ENCODE peak calls at places on chromosomes 5 and 9, in five cellular contexts. P is pancreas, O is DND-41, U is transverse colon, B is heart left ventricle. V is an unnamed sample.

GRCh38 chr9:134205636-134206316 is 41.4 kb upstream of the RNU6ATAC start:
- DNase-seq in B (peak; percentile 71), P (no peak), U (peak; percentile 55), O (no peak), V (peak; percentile 53)

GRCh38 chr9:89353989-89354388 is 35.7 kb downstream of the SECISBP2 start:
- DNase-seq in B (no peak), U (no peak), P (no peak), O (no peak), V (no peak)

GRCh38 chr5:150341331-150341730 is 16.2 kb upstream of the TCOF1 start:
- DNase-seq in B (no peak), U (no peak), P (no peak), O (no peak), V (no peak)

GRCh38 chr9:79129865-79130480 is 441.8 kb upstream of the TLE4 start:
- DNase-seq in U (peak; percentile 29), O (peak; percentile 28), P (no peak), B (peak; percentile 16), V (peak; percentile 69)

GRCh38 chr9:130368631-130369103 is 76.1 kb upstream of the ASS1 start:
- DNase-seq in P (no peak), O (peak; percentile 7), B (no peak), U (no peak), V (no peak)

GRCh38 chr9:70229026-70229425 is 29.8 kb upstream of the SMC5 start:
- DNase-seq in B (peak; percentile 20), O (no peak), U (no peak), P (no peak), V (no peak)

GRCh38 chr5:56737002-56737621 is 78.2 kb upstream of the MAP3K1 start:
- DNase-seq in P (no peak), O (no peak), U (no peak), B (no peak), V (no peak)

GRCh38 chr5:141740885-141741284 is 58.9 kb upstream of the ARAP3 start:
- DNase-seq in O (no peak), B (no peak), U (no peak), P (no peak), V (no peak)

GRCh38 chr9:104577263-104577662 is 8.3 kb downstream of the OR13C8 start:
- DNase-seq in P (no peak), B (no peak), O (no peak), U (no peak), V (no peak)

GRCh38 chr9:130766031-130766903 is 68.8 kb upstream of the ABL1 start:
- DNase-seq in O (no peak), B (no peak), P (no peak), U (peak; percentile 55), V (no peak)

GRCh38 chr9:135958485-135958884 is 2.7 kb downstream of the UBAC1 start:
- DNase-seq in U (no peak), B (no peak), P (no peak), O (no peak), V (no peak)

GRCh38 chr9:2704504-2704903 is 12.8 kb upstream of the KCNV2 start:
- DNase-seq in P (no peak), U (no peak), B (no peak), O (no peak), V (no peak)

GRCh38 chr5:100232730-100233129 is 302.4 kb upstream of the FAM174A start:
- DNase-seq in B (no peak), P (no peak), O (no peak), U (no peak), V (no peak)

GRCh38 chr9:124126571-124127289 is 115.2 kb downstream of the LHX2 start:
- DNase-seq in B (peak; percentile 51), O (peak; percentile 72), P (peak; percentile 62), U (peak; percentile 80), V (peak; percentile 60)

GRCh38 chr5:138985256-138985655 is 110.1 kb upstream of the LRRTM2 start:
- DNase-seq in P (no peak), O (no peak), U (no peak), B (no peak), V (no peak)

GRCh38 chr5:106730912-106731311 is 939.8 kb downstream of the EFNA5 start:
- DNase-seq in P (no peak), O (no peak), U (no peak), B (no peak), V (no peak)

GRCh38 chr9:32378496-32378895 is 5.9 kb upstream of the ACO1 start:
- DNase-seq in B (no peak), P (no peak), O (peak; percentile 48), U (no peak), V (no peak)

GRCh38 chr9:116116411-116116810 is 37.2 kb upstream of the PAPPA start:
- DNase-seq in O (no peak), B (no peak), P (no peak), U (no peak), V (no peak)

GRCh38 chr9:4229252-4229651 is 70.6 kb downstream of the GLIS3 start:
- DNase-seq in B (no peak), O (no peak), P (no peak), U (no peak), V (no peak)

GRCh38 chr5:14208071-14209021 is 65.2 kb downstream of the TRIO start:
- DNase-seq in B (no peak), O (no peak), U (peak; percentile 59), P (no peak), V (no peak)

GRCh38 chr9:34863426-34863825 is 94.7 kb upstream of the PHF24 start:
- DNase-seq in O (no peak), P (no peak), B (no peak), U (no peak), V (no peak)

GRCh38 chr9:134995792-134996120 is 78.0 kb upstream of the FCN1 start:
- DNase-seq in O (no peak), U (no peak), B (no peak), P (no peak), V (peak; percentile 34)

GRCh38 chr5:6576861-6577501 is 55.9 kb downstream of the NSUN2 start:
- DNase-seq in U (no peak), O (peak; percentile 24), B (no peak), P (no peak), V (no peak)

GRCh38 chr5:69415584-69415958 is 655 bp downstream of the MARVELD2 start:
- DNase-seq in O (no peak), U (peak; percentile 26), P (peak; percentile 55), B (no peak), V (no peak)

GRCh38 chr5:127088226-127088625 is 14.9 kb upstream of the C5orf63 start:
- DNase-seq in B (no peak), U (peak; percentile 26), P (no peak), O (no peak), V (no peak)

GRCh38 chr5:113693621-113694130 is 180.2 kb downstream of the YTHDC2 start:
- DNase-seq in U (peak; percentile 10), P (no peak), O (no peak), B (no peak), V (no peak)

GRCh38 chr5:42840279-42840678 is 28.6 kb upstream of the SELENOP start:
- DNase-seq in B (peak; percentile 47), O (no peak), P (peak; percentile 44), U (peak; percentile 19), V (no peak)

GRCh38 chr9:124419832-124420489 is 4.7 kb upstream of the PSMB7 start:
- DNase-seq in P (no peak), B (no peak), U (no peak), O (no peak), V (no peak)

GRCh38 chr5:124839371-124839998 is 93.0 kb upstream of the ZNF608 start:
- DNase-seq in B (no peak), U (no peak), P (no peak), O (no peak), V (no peak)

GRCh38 chr5:170100051-170100943 is 5.4 kb upstream of the FOXI1 start:
- DNase-seq in O (peak; percentile 85), B (peak; percentile 62), P (peak; percentile 57), U (peak; percentile 67), V (peak; percentile 59)

GRCh38 chr5:73780297-73781080 is 154.5 kb downstream of the ARHGEF28 start:
- DNase-seq in P (no peak), O (no peak), U (peak; percentile 21), B (peak; percentile 16), V (no peak)

GRCh38 chr5:73786043-73786831 is 160.2 kb downstream of the ARHGEF28 start:
- DNase-seq in P (no peak), O (no peak), B (no peak), U (no peak), V (no peak)

GRCh38 chr5:73783823-73784222 is 157.8 kb downstream of the ARHGEF28 start:
- DNase-seq in O (no peak), U (no peak), P (no peak), B (no peak), V (no peak)
- TF ChIP-seq CTCF in O (no peak), U (no peak), P (peak; percentile 20), B (peak; percentile 46), V (peak; percentile 35)

DNA sequence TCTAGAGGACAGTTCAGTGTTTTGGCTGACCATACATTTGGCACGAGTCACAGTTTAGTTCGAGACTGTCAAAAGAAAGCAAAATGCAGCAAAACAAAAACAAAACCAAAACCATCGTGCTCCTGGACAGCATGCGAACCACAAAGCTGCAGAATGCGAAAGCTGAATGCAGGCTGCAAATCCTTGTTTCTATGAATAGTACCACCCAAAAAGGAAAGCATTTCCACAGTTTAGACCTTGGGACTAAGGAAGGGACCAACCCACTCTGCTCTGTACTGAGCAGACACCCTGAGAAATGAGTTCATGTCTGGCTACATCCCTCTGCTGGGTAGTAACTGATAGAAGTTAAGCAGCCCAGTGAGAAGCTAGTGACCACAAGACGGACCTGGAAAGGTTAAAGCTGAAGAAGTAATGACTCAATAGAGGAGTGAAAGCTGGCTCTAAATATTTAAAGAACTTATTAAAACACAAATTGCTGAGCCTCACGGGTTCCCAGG is 3.9 kb downstream of the GCNT4 start:
- DNase-seq in U (no peak), B (no peak), O (no peak), P (no peak), V (no peak)
- H3K4me3 ChIP-seq in U (no peak overlapping the region), B (peak overlapping the region; percentile 35), O (no peak overlapping the region), P (no peak overlapping the region), V (peak overlapping the region; percentile 12)

DNA sequence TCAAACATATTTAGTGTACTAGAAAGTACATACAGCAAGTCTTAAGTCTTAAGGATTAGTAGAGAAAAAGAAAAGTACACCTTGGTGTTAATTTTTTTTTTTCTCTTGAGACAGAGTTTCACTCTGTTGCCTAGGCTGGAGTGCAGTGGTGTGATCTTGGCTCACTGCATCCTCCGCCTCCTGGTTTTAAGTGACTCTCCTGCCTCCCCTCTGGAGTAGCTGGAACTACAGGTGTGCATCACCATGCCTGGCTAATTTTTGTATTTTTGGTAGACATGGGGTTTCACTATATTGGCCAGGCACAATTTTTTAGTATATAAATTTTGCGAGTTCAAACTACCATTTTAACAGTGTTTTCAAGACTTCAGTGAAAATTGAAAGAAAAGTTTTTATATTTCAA is 1941.1 kb upstream of the CDH6 start:
- DNase-seq in O (no peak), B (no peak), P (no peak), U (no peak), V (no peak)
- H3K27ac ChIP-seq in O (no peak overlapping the region), B (no peak overlapping the region), P (no peak overlapping the region), U (no peak overlapping the region), V (no peak overlapping the region)

DNA sequence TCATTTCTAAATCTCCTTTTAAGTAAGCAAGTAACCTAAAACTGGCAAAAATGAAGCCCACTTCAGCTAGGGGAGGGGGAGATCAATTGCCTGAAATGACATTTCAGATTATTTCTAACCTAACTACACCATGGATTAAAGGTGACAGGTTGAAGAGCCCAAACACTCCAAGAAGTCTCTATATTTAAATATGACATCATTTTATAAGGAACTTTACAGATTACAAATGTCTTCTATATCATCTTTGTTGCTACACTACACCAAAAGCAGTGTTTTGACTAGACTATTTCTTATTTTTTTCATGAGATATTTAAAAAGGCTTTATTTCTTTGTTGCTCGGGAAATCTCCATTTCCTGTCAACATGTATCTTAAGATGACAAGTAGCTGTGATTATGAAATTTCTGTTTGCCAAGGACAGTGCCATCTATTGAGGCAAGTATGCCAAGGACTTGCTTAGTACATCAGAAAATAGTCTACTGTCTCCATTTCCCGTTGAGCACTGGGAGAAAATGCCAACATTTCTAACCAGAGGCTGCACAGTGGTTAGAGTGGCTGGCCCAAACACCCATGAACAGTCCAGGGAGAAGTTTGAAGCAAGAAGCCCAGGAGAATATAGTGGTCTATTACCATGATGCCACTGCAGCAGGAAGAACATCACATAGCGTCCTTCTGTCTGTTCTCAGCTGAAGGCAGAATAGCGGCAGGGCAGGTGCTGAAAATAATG is 93.4 kb upstream of the ITGA2 start:
- DNase-seq in O (no peak), B (no peak), P (no peak), U (no peak), V (no peak)
- TF ChIP-seq CTCF in O (no peak), B (no peak), P (no peak), U (no peak), V (no peak)

V was measured in dorsolateral prefrontal cortex.